ENCODE peak calls at places on chromosomes 6 and 20, in eight cellular contexts. J, R, C, Y, T, S, I and A are unnamed samples.

GRCh38 chr20:53628076-53628475 is 34.4 kb upstream of the ZNF217 start:
- DNase-seq in J (no peak), S (no peak), R (no peak), Y (no peak), T (no peak), I (no peak), C (no peak), A (no peak)

GRCh38 chr6:30819287-30819917 is 64.9 kb upstream of the DDR1 start:
- DNase-seq in R (no peak), Y (no peak), T (no peak), C (no peak), S (peak; percentile 54), J (no peak), I (no peak), A (no peak)

GRCh38 chr20:38321959-38322598 is 18.1 kb downstream of the BPI start:
- DNase-seq in J (no peak), S (peak; percentile 60), T (no peak), Y (peak; percentile 73), I (no peak), C (peak; percentile 35), R (peak; percentile 28), A (peak; percentile 73)

GRCh38 chr20:39935921-39936320 is 753.1 kb downstream of the MAFB start:
- DNase-seq in S (no peak), I (no peak), Y (no peak), J (no peak), T (no peak), C (no peak), R (no peak), A (no peak)

GRCh38 chr20:38485041-38485440 is 12.4 kb downstream of the RALGAPB start:
- DNase-seq in T (no peak), J (no peak), R (no peak), C (no peak), Y (no peak), S (no peak), I (no peak), A (no peak)

GRCh38 chr6:33787954-33788693 is 806 bp downstream of the LEMD2 start:
- DNase-seq in Y (peak; percentile 82), C (no peak), J (peak; percentile 85), I (peak; percentile 72), T (peak; percentile 42), S (peak; percentile 87), R (no peak), A (peak; percentile 65)

GRCh38 chr20:45934046-45934586 is 367 bp upstream of the PCIF1 start:
- DNase-seq in C (peak; percentile 63), Y (peak; percentile 45), T (no peak), S (no peak), J (peak; percentile 81), I (no peak), R (no peak), A (no peak)

GRCh38 chr6:138527376-138528092 is 28.2 kb upstream of the NHSL1 start:
- DNase-seq in I (no peak), Y (no peak), C (no peak), T (no peak), S (no peak), R (no peak), J (no peak), A (no peak)

GRCh38 chr20:3398681-3399252 is 8.7 kb downstream of the DNAAF9 start:
- DNase-seq in Y (peak; percentile 76), J (no peak), C (no peak), T (no peak), R (no peak), I (no peak), S (no peak), A (peak; percentile 16)

GRCh38 chr20:46118481-46119020 is 437 bp downstream of the CD40 start:
- DNase-seq in I (peak; percentile 45), J (peak; percentile 61), S (no peak), C (peak; percentile 57), R (no peak), T (no peak), Y (no peak), A (no peak)

GRCh38 chr6:39102024-39102820 is 12.8 kb downstream of the SAYSD1 start:
- DNase-seq in C (peak; percentile 79), S (peak; percentile 82), T (no peak), R (no peak), Y (peak; percentile 61), J (no peak), I (no peak), A (peak; percentile 40)